ENCODE peak calls at places on chromosomes 7 and 10, in seven cellular contexts. B is dorsolateral prefrontal cortex; P is epithelial cell of proximal tubule; M is activated CD8-positive, alpha-beta T cell treated with anti-CD3 and anti-CD28 coated beads for 36 hours; I is AG09319; K is natural killer cell; G is OCI-LY7. T is an unnamed sample.

GRCh38 chr10:124743188-124744046 is 761 bp downstream of the FAM53B start:
- DNase-seq in B (no peak), P (no peak), M (peak), I (no peak), K (peak), G (peak), T (peak)

GRCh38 chr7:122438492-122438891 is 133.9 kb upstream of the FEZF1 start:
- DNase-seq in B (no peak), P (no peak), M (no peak), I (no peak), K (no peak), G (no peak), T (no peak)

GRCh38 chr10:72331575-72332422 is 22.9 kb downstream of the DNAJB12 start:
- DNase-seq in B (peak), P (no peak), M (peak), I (no peak), K (peak), G (peak), T (peak)

GRCh38 chr10:101444058-101444457 is 90.1 kb downstream of the BTRC start:
- DNase-seq in B (no peak), P (no peak), M (no peak), I (no peak), K (no peak), G (peak), T (no peak)

GRCh38 chr7:33558961-33559710 is 346.2 kb upstream of the BMPER start:
- DNase-seq in B (no peak), P (no peak), M (no peak), I (no peak), K (no peak), G (no peak), T (no peak)

GRCh38 chr7:67937717-67938191 is 941.1 kb downstream of the TYW1 start:
- DNase-seq in B (no peak), P (peak), M (no peak), I (peak), K (no peak), G (no peak), T (no peak)

GRCh38 chr7:8923164-8923806 is 489.9 kb downstream of the NXPH1 start:
- DNase-seq in B (no peak), P (no peak), M (no peak), I (no peak), K (no peak), G (no peak), T (no peak)

GRCh38 chr10:102648889-102649752 is 4.8 kb downstream of the TRIM8 start:
- DNase-seq in B (peak), P (no peak), M (peak), I (no peak), K (no peak), G (peak), T (no peak)

GRCh38 chr7:14691597-14692203 is 210.9 kb downstream of the DGKB start:
- DNase-seq in B (peak), P (no peak), M (peak), I (peak), K (peak), G (peak), T (no peak)

GRCh38 chr7:8440670-8441069 is 7.3 kb downstream of the NXPH1 start:
- DNase-seq in B (no peak), P (no peak), M (no peak), I (no peak), K (no peak), G (no peak), T (no peak)

GRCh38 chr10:31074357-31075065 is 42.8 kb upstream of the ZNF438 start:
- DNase-seq in B (no peak), P (no peak), M (no peak), I (no peak), K (no peak), G (no peak), T (no peak)

GRCh38 chr10:31803606-31804195 is 124.9 kb downstream of the ARHGAP12 start:
- DNase-seq in B (no peak), P (no peak), M (no peak), I (no peak), K (no peak), G (no peak), T (no peak)

GRCh38 chr7:28103984-28104628 is 76.5 kb downstream of the JAZF1 start:
- DNase-seq in B (no peak), P (no peak), M (no peak), I (no peak), K (no peak), G (no peak), T (no peak)

GRCh38 chr10:69569144-69569934 is 3.9 kb downstream of the NEUROG3 start:
- DNase-seq in B (no peak), P (no peak), M (no peak), I (no peak), K (no peak), G (no peak), T (no peak)

GRCh38 chr7:22295402-22296264 is 61.3 kb downstream of the RAPGEF5 start:
- DNase-seq in B (no peak), P (no peak), M (no peak), I (no peak), K (no peak), G (no peak), T (no peak)

GRCh38 chr7:104207348-104207730 is 474 bp downstream of the ORC5 start:
- DNase-seq in B (no peak), P (no peak), M (peak), I (no peak), K (no peak), G (peak), T (peak)

GRCh38 chr10:71218046-71218832 is 5.9 kb downstream of the UNC5B start:
- DNase-seq in B (no peak), P (no peak), M (no peak), I (no peak), K (no peak), G (no peak), T (no peak)

GRCh38 chr10:11450427-11450826 is 161.0 kb downstream of the USP6NL start:
- DNase-seq in B (no peak), P (no peak), M (no peak), I (no peak), K (no peak), G (peak), T (no peak)

GRCh38 chr10:19745672-19746071 is 70.6 kb upstream of the PLXDC2 start:
- DNase-seq in B (no peak), P (no peak), M (no peak), I (no peak), K (no peak), G (no peak), T (no peak)

GRCh38 chr10:110357871-110358270 is 53.2 kb upstream of the SMNDC1 start:
- DNase-seq in B (no peak), P (no peak), M (no peak), I (no peak), K (no peak), G (no peak), T (no peak)

GRCh38 chr7:100003711-100004661 is 11.4 kb upstream of the ZKSCAN1 start:
- DNase-seq in B (peak), P (no peak), M (no peak), I (no peak), K (no peak), G (no peak), T (no peak)

GRCh38 chr7:80263321-80263720 is 128.7 kb downstream of the GNAI1 start:
- DNase-seq in B (no peak), P (no peak), M (no peak), I (no peak), K (no peak), G (no peak), T (no peak)

GRCh38 chr7:47574473-47575328 is 7.2 kb downstream of the TNS3 start:
- DNase-seq in B (no peak), P (no peak), M (no peak), I (no peak), K (no peak), G (peak), T (no peak)

GRCh38 chr7:26467104-26467503 is 175.4 kb downstream of the SNX10 start:
- DNase-seq in B (no peak), P (no peak), M (no peak), I (no peak), K (no peak), G (no peak), T (no peak)

GRCh38 chr10:96606216-96606615 is 19.4 kb upstream of the TM9SF3 start:
- DNase-seq in B (no peak), P (no peak), M (no peak), I (no peak), K (no peak), G (no peak), T (no peak)

GRCh38 chr10:132638130-132638515 is 100.5 kb downstream of the INPP5A start:
- DNase-seq in B (peak), P (no peak), M (no peak), I (no peak), K (no peak), G (no peak), T (no peak)

GRCh38 chr10:88012627-88013026 is 149.2 kb downstream of the PTEN start:
- DNase-seq in B (no peak), P (no peak), M (no peak), I (no peak), K (no peak), G (no peak), T (no peak)

GRCh38 chr10:35324196-35324595 is 12.1 kb upstream of the CCNY start:
- DNase-seq in B (no peak), P (no peak), M (no peak), I (no peak), K (no peak), G (no peak), T (no peak)

GRCh38 chr10:76971565-76972170 is 665.9 kb downstream of the KCNMA1 start:
- DNase-seq in B (no peak), P (no peak), M (no peak), I (no peak), K (no peak), G (no peak), T (no peak)

GRCh38 chr10:79001082-79001885 is 67.5 kb upstream of the ZMIZ1 start:
- DNase-seq in B (no peak), P (no peak), M (no peak), I (no peak), K (no peak), G (no peak), T (no peak)

GRCh38 chr7:156318926-156319325 is 321.6 kb upstream of the RNF32 start:
- DNase-seq in B (no peak), P (no peak), M (no peak), I (no peak), K (no peak), G (no peak), T (no peak)

GRCh38 chr10:69232252-69232651 is 12.1 kb downstream of the HKDC1 start:
- DNase-seq in B (no peak), P (no peak), M (no peak), I (peak), K (no peak), G (no peak), T (no peak)

GRCh38 chr10:24974978-24975377 is 22.6 kb upstream of the PRTFDC1 start:
- DNase-seq in B (no peak), P (no peak), M (no peak), I (peak), K (no peak), G (no peak), T (no peak)

GRCh38 chr7:87456247-87456646 is 19.2 kb downstream of the ABCB4 start:
- DNase-seq in B (no peak), P (no peak), M (no peak), I (no peak), K (no peak), G (no peak), T (no peak)

GRCh38 chr10:167383-167782 is 32.1 kb downstream of the ZMYND11 start:
- DNase-seq in B (no peak), P (no peak), M (no peak), I (no peak), K (no peak), G (no peak), T (no peak)

GRCh38 chr7:65968256-65969185 is 13.5 kb downstream of the GUSB start:
- DNase-seq in B (no peak), P (no peak), M (no peak), I (no peak), K (no peak), G (no peak), T (no peak)

GRCh38 chr10:48695636-48696534 is 11.2 kb downstream of the WDFY4 start:
- DNase-seq in B (no peak), P (no peak), M (no peak), I (no peak), K (no peak), G (no peak), T (no peak)

GRCh38 chr7:111987115-111987826 is 218.9 kb downstream of the DOCK4 start:
- DNase-seq in B (no peak), P (no peak), M (no peak), I (peak), K (no peak), G (peak), T (no peak)

GRCh38 chr10:61749271-61749670 is 86.5 kb downstream of the CABCOCO1 start:
- DNase-seq in B (no peak), P (no peak), M (no peak), I (no peak), K (no peak), G (no peak), T (no peak)

GRCh38 chr10:61742812-61743211 is 80.1 kb downstream of the CABCOCO1 start:
- DNase-seq in B (no peak), P (no peak), M (no peak), I (no peak), K (no peak), G (no peak), T (no peak)

GRCh38 chr10:61747341-61747740 is 84.6 kb downstream of the CABCOCO1 start:
- DNase-seq in B (no peak), P (no peak), M (no peak), I (no peak), K (no peak), G (no peak), T (no peak)

DNA sequence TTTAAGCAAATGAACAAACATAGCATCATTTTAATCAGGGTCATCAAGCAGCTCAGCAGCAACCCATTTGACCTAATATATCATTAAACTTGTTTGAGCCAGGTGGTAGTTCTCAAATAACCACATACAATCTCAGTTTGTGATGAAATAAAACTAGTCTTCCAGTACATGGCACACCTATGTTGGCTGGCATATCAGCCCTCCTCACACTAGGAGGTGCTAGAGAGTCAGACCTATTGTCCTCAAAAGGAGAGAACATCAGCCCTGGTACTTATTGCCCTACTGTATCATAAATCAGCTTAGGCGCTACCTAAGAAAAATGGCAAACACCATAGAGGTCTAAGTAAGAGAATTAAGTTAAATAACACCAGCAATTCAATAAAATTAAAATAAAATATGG is 81.7 kb downstream of the CABCOCO1 start:
- DNase-seq in B (no peak), P (no peak), M (peak), I (no peak), K (no peak), G (peak), T (no peak)
- TF ChIP-seq CTCF in B (no peak), P (peak), M (peak), I (no peak), K (no peak), G (peak), T (peak)

GRCh38 chr7:5627745-5628547 is 153.5 kb downstream of the RNF216 start:
- DNase-seq in B (no peak), P (no peak), M (no peak), I (no peak), K (no peak), G (no peak), T (no peak)

GRCh38 chr7:5624386-5625365 is 156.8 kb downstream of the RNF216 start:
- DNase-seq in B (no peak), P (no peak), M (no peak), I (no peak), K (no peak), G (no peak), T (no peak)

GRCh38 chr7:5622746-5623145 is 158.7 kb downstream of the RNF216 start:
- DNase-seq in B (no peak), P (no peak), M (no peak), I (no peak), K (no peak), G (no peak), T (no peak)

GRCh38 chr7:5626456-5626855 is 155.0 kb downstream of the RNF216 start:
- DNase-seq in B (no peak), P (no peak), M (no peak), I (no peak), K (no peak), G (no peak), T (no peak)

GRCh38 chr7:5625938-5626337 is 155.5 kb downstream of the RNF216 start:
- DNase-seq in B (no peak), P (peak), M (no peak), I (peak), K (no peak), G (no peak), T (no peak)
- TF ChIP-seq CTCF in B (no peak), P (peak), M (no peak), I (peak), K (no peak), G (no peak), T (no peak)

DNA sequence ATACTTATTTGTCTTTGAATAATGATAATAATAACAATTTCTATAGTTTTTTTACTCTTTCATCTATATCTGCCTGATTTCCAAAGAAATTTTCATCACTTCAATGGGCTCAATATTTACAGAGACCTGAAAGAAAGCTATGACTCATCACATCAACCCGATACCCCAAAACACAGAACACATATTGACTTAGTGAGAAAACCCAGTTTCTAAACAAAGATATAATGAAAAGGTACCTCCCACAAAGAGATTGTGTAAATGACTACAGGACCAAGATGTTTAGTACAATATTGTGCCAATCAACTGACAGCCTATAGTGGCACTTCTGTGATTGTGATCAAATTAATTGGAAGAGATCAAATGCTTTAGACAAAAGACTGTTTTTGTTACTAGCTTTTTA is 133.9 kb downstream of the PCDH15 start:
- DNase-seq in B (no peak), P (no peak), M (no peak), I (no peak), K (no peak), G (no peak), T (no peak)
- TF ChIP-seq CTCF in B (no peak), P (no peak), M (no peak), I (no peak), K (no peak), G (no peak), T (no peak)

DNA sequence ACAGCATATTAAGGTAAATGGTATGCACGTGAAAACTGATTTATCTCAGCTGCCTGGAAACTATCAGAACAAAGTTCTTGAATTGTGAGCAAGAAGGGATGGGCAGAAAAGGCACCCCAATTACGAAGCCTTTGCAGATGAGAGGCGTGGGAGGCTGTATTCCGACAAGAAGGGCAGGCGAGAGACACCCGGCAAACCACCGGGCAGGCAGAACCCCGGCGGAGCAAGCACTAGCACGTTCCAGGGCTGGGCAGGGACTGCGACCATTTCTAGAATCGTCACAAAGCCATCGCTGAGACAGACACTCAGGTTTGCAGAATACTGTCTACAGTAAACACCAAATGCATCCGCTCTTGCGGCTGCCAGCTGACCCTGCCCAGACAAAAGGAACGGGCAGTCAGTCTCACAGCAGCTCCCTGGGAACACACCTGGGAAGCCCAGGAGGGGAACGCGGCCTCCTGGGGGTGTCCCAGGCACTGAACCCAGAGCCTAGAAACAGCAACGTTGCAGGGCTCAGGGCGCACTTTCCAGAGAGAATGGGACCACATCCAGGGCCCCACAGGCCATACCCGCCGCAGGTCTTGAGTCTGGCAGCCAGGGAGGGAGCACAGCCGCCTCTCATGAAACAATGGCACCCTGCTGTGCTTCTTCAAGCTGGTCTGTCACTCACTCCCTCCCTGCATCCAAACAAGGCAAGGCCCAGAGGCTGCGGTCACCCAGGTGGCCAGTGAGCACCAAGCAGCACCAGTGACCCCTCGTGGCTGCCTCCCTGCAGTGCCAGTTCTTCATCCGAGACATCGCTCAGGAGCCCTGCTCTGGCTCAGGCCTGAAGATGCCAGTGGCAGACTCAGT is 261.9 kb downstream of the PTPRN2 start:
- DNase-seq in B (peak), P (no peak), M (no peak), I (no peak), K (no peak), G (no peak), T (no peak)
- TF ChIP-seq CTCF in B (no peak), P (no peak), M (no peak), I (no peak), K (no peak), G (no peak), T (no peak)

DNA sequence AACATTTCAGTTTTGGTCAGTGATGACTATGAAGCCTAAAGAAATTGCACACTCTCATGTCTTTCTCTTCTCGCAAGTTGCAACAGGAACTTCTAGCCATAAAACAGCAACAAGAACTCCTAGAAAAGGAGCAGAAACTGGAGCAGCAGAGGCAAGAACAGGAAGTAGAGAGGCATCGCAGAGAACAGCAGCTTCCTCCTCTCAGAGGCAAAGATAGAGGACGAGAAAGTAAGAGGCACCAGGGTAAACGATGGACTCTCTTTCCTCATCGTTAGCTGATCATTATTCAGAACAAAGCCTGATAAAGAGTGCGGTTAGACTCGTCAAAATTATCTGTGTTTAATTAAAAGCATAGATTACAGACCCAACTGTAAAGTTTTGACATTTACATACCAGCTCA is 94.7 kb downstream of the HDAC9 start:
- DNase-seq in B (no peak), P (no peak), M (no peak), I (no peak), K (no peak), G (no peak), T (no peak)
- TF ChIP-seq CTCF in B (no peak), P (no peak), M (no peak), I (no peak), K (no peak), G (no peak), T (no peak)

GRCh38 chr7:130040576-130040975 is 10.6 kb downstream of the ZC3HC1 start:
- DNase-seq in B (no peak), P (no peak), M (no peak), I (no peak), K (no peak), G (no peak), T (no peak)

GRCh38 chr7:130032698-130033097 is 18.5 kb downstream of the ZC3HC1 start:
- DNase-seq in B (no peak), P (no peak), M (no peak), I (no peak), K (no peak), G (no peak), T (no peak)

DNA sequence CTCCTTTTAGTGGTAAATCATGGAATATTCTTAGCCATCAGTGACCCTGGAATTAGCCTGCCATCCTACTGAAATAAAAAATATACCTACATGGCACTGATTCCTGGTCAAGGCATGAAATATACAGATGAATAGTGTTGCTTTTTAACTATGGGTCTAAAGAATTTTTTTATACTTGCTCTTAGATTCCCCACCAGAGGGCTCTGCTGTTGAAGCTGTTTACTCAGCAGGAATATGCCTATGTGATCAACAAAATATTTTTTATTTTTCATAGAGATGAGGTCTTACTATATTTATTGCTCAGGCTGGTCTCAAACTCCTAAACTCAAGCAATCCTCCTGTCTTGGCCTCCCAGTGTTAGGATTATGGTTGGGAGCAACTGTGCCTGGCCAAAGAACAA is 13.5 kb downstream of the ZC3HC1 start:
- DNase-seq in B (no peak), P (no peak), M (no peak), I (no peak), K (no peak), G (peak), T (no peak)
- TF ChIP-seq CTCF in B (peak), P (peak), M (no peak), I (peak), K (no peak), G (peak), T (no peak)